ENCODE peak calls at places on chromosomes 11 and 22, in four cellular contexts. N is left lung, P is fibroblast of lung, J is BJ. G is an unnamed sample.

GRCh38 chr11:8841899-8842298 is 69.1 kb upstream of the AKIP1 start:
- DNase-seq in N (no peak), J (no peak), P (no peak), G (no peak)

GRCh38 chr11:12291767-12292166 is 85.6 kb upstream of the PARVA start:
- DNase-seq in P (no peak), J (no peak), N (no peak), G (no peak)

GRCh38 chr11:133476570-133477262 is 55.6 kb downstream of the OPCML start:
- DNase-seq in N (no peak), J (no peak), P (no peak), G (no peak)

GRCh38 chr11:124608146-124608545 is 3.1 kb upstream of the PANX3 start:
- DNase-seq in J (no peak), N (no peak), P (no peak), G (no peak)

GRCh38 chr11:61657566-61657965 is 22.6 kb upstream of the DAGLA start:
- DNase-seq in J (no peak), P (no peak), N (no peak), G (no peak)

GRCh38 chr11:15800121-15800800 is 556.1 kb downstream of the SOX6 start:
- DNase-seq in J (no peak), N (peak; percentile 49), P (peak; percentile 84), G (no peak)

GRCh38 chr11:94134651-94135512 is 6.2 kb downstream of the PANX1 start:
- DNase-seq in N (peak; percentile 45), J (peak; percentile 69), P (peak; percentile 82), G (peak; percentile 96)

GRCh38 chr22:45958971-45959370 is 18.0 kb downstream of the WNT7B start:
- DNase-seq in N (no peak), P (no peak), J (no peak), G (no peak)

GRCh38 chr11:112811781-112812180 is 149.4 kb upstream of the NCAM1 start:
- DNase-seq in N (no peak), P (no peak), J (no peak), G (no peak)

GRCh38 chr11:134554861-134555260 is 142.8 kb upstream of the B3GAT1 start:
- DNase-seq in J (no peak), N (no peak), P (no peak), G (no peak)

GRCh38 chr11:102936864-102937509 is 18.5 kb downstream of the MMP13 start:
- DNase-seq in J (no peak), N (no peak), P (no peak), G (no peak)

GRCh38 chr11:119148855-119149370 is at the start of gene ABCG4:
- DNase-seq in J (no peak), P (no peak), N (peak; percentile 85), G (no peak)

GRCh38 chr11:120244476-120244875 is 4.5 kb downstream of the POU2F3 start:
- DNase-seq in P (no peak), N (no peak), J (no peak), G (no peak)

GRCh38 chr11:62805991-62806441 is 776 bp upstream of the NXF1 start:
- DNase-seq in N (no peak), P (no peak), J (no peak), G (peak; percentile 37)

GRCh38 chr11:102761646-102762238 is 18.7 kb downstream of the MMP10 start:
- DNase-seq in N (no peak), J (no peak), P (no peak), G (no peak)

GRCh38 chr22:39729141-39729934 is 158.8 kb downstream of the CACNA1I start:
- DNase-seq in J (no peak), N (peak; percentile 36), P (no peak), G (no peak)

GRCh38 chr11:20873054-20873453 is 203.7 kb downstream of the NELL1 start:
- DNase-seq in P (no peak), J (no peak), N (no peak), G (no peak)

GRCh38 chr22:21837184-21837979 is 30.1 kb downstream of the MAPK1 start:
- DNase-seq in N (no peak), J (peak; percentile 71), P (peak; percentile 79), G (peak; percentile 89)

GRCh38 chr11:79242616-79243015 is 198.2 kb downstream of the TENM4 start:
- DNase-seq in J (no peak), P (peak; percentile 63), N (no peak), G (peak; percentile 52)

GRCh38 chr11:23124996-23125395 is 264.7 kb upstream of the CCDC179 start:
- DNase-seq in P (peak; percentile 40), J (no peak), N (no peak), G (no peak)

GRCh38 chr22:22235564-22235963 is 9.0 kb upstream of the VPREB1 start:
- DNase-seq in P (peak; percentile 19), N (no peak), J (no peak), G (no peak)

GRCh38 chr22:45302047-45302446 is 7.7 kb upstream of the FAM118A start:
- DNase-seq in P (peak; percentile 81), J (peak; percentile 65), N (no peak), G (peak; percentile 72)

GRCh38 chr11:94302806-94303205 is 1.6 kb upstream of the IZUMO1R start:
- DNase-seq in P (no peak), J (no peak), N (no peak), G (no peak)

GRCh38 chr11:86201371-86201770 is 43.2 kb upstream of the EED start:
- DNase-seq in N (no peak), J (no peak), P (no peak), G (no peak)

GRCh38 chr11:75981546-75981945 is 166.5 kb downstream of the UVRAG start:
- DNase-seq in P (no peak), J (no peak), N (no peak), G (no peak)
- H3K4me3 ChIP-seq in P (no peak overlapping the region), J (no peak overlapping the region), N (no peak overlapping the region), G (no peak overlapping the region)

GRCh38 chr22:19632671-19633148 is 81.6 kb upstream of the SEPTIN5 start:
- DNase-seq in N (no peak), P (no peak), J (no peak), G (peak; percentile 4)

GRCh38 chr22:19634206-19634536 is 80.1 kb upstream of the SEPTIN5 start:
- DNase-seq in N (no peak), J (no peak), P (no peak), G (no peak)

GRCh38 chr22:19630614-19631013 is 83.7 kb upstream of the SEPTIN5 start:
- DNase-seq in J (no peak), N (no peak), P (no peak), G (no peak)

GRCh38 chr22:19629720-19630419 is 84.4 kb upstream of the SEPTIN5 start:
- DNase-seq in N (peak; percentile 87), J (no peak), P (peak; percentile 76), G (peak; percentile 51)

DNA sequence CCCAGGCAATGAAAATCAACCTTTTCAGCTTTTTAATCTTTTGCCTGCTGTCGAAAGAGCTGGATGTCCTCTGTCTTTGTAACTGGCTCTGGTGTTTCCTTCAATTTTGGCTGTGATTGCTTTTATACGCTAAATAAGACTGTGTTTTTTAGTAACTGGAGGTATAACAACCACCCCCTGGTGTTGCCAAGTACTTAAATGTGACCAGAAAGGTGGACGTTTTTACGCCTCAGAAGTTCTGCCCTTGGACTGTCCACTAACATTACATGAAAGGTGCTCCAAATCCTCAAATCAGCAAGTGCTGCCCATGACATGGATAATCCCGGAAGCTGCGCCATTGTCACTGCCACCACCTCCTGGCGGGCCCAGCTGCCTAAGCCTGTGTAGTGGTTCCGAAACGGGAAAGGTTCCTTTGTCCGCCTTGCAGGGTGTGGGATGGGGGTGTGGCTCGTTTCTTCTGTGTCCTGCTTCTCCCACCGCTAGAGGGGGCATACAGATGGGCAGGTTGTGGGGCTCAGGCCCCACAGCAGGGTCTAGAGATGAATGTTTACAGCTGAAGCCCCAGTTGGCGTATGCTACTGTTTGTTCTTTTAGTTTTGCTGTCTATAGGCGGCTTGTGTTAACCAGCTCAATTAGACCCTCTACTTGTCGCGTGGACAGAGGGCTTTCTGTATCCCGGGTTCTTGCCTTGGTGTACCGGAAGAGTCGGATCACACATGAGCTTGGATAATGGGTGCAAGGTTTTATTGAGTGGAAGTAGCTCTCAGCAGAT is 82.2 kb upstream of the SEPTIN5 start:
- DNase-seq in N (no peak), P (peak; percentile 37), J (no peak), G (peak; percentile 13)
- TF ChIP-seq CTCF in N (peak; percentile 15), P (peak; percentile 41), J (peak; percentile 74), G (peak; percentile 56)

GRCh38 chr11:65745049-65745448 is 24.5 kb upstream of the RNASEH2C start:
- DNase-seq in J (no peak), N (peak; percentile 77), P (no peak), G (no peak)
- H3K4me3 ChIP-seq in J (no peak overlapping the region), N (no peak overlapping the region), P (no peak overlapping the region), G (no peak overlapping the region)

GRCh38 chr11:44068180-44068579 is 2.1 kb downstream of the ACCS start:
- DNase-seq in N (no peak), P (no peak), J (no peak), G (no peak)

GRCh38 chr11:44065161-44065571 is 904 bp upstream of the ACCS start:
- DNase-seq in N (no peak), J (no peak), P (no peak), G (no peak)

GRCh38 chr11:44066732-44067131 is 662 bp downstream of the ACCS start:
- DNase-seq in N (no peak), J (peak; percentile 15), P (peak; percentile 83), G (peak; percentile 60)

GRCh38 chr11:44067266-44067665 is 1.2 kb downstream of the ACCS start:
- DNase-seq in P (no peak), J (no peak), N (no peak), G (no peak)

DNA sequence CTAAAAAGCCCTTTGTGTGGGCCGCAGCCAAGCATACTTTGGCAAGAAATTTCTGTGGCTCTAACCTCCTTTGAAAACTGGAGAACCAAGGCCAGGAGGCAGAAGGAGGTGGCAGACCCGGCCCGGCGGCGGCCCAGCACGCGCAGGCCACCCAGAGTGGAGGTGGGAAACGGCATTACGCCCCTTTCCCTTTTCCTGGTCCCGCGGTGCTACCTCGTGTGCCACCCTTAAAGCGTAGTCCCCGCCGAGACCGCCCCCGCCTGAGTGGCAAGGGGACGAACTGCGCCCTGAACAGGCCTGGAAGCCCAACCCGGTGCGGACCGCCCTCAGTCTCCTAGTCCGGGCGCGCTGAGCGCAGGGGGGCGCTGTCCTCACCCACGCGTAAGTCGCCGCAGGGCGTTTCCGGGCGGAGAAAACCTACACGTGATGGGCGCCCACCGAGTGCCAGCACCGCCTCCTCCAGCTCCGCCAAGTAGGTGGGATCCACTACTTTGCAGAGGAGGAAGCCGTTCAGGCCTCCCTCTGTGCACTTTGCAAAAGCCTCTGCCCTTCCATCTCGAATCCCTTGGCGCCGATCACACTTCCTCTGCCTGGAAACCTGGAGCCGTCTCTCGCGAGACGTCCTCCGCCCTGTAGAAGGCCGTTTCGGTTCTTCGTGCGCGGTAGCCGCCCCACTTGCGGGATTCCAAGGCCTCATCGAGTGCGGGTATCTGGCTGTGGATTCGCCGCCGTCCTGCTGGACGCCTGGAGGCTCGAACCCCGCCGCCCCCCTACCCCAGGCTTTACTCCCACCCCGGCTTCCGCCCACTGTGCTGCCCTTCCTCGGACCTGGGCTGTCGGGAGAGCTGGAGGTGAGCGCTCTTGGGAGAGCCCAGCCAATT is at the start of gene ACCS:
- DNase-seq in J (peak; percentile 58), P (peak; percentile 96), N (peak; percentile 97), G (peak; percentile 94)
- TF ChIP-seq CTCF in J (peak; percentile 88), P (peak; percentile 53), N (peak; percentile 85), G (peak; percentile 66)

DNA sequence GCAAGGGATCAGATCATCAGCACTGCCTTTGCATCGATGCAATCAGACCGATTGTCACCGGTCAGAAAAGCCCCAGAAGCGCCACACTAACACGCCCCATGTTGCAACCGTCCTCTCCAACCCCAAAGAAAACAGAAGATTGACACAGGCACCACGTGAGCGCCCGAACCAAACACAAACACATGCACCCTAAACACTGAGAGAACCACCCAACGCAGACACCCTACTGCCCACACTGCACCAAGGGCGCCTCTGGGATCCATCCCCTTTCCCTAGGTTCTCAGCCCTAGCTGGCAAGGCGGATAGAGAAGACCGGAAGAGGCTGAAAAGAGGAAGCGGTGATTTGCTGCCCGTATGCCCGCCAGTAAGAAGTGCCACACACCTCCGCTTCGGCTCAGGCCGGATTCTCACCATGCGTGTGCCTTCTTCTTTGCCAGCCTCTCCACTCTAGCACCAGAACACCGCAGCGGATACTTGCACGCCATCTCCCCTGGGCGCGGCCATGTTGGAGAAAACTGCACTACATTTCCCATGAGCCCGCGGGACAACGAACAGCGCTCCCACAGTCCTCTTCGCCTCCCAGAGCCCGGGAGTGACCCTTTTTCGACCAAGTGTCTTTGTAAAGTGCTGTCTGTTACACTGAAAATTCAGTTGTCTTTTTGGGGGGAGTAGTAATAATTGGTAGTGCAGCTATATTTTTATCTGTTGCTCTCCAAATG is at the start of gene ALKBH8:
- DNase-seq in J (no peak), P (peak; percentile 63), N (peak; percentile 87), G (peak; percentile 55)
- H3K4me3 ChIP-seq in J (peak within 1 kb of the TSS; percentile 87), P (peak within 1 kb of the TSS; percentile 77), N (peak within 1 kb of the TSS; percentile 60), G (peak within 1 kb of the TSS; percentile 99)